ENCODE peak calls at places on chromosomes 4 and X, in four cellular contexts. T is type B pancreatic cell, F is IMR-90, H is ACHN. S is an unnamed sample.

GRCh38 chr4:42643685-42644084 is 13.2 kb downstream of the ATP8A1 start:
- DNase-seq in T (no peak), F (no peak), H (no peak), S (no peak)

GRCh38 chr4:78936989-78937388 is 2.2 kb downstream of the PAQR3 start:
- DNase-seq in T (no peak), F (no peak), H (no peak), S (no peak)

GRCh38 chr4:100841911-100842310 is 324.1 kb upstream of the EMCN start:
- DNase-seq in T (no peak), F (no peak), H (no peak), S (no peak)

GRCh38 chrX:57933321-57933720 is 23.1 kb upstream of the ZXDA start:
- DNase-seq in T (no peak), F (no peak), H (no peak), S (no peak)

GRCh38 chr4:64715741-64716140 is 306.5 kb upstream of the TECRL start:
- DNase-seq in T (no peak), F (no peak), H (no peak), S (no peak)

GRCh38 chr4:85905761-85906160 is 430.8 kb downstream of the ARHGAP24 start:
- DNase-seq in T (no peak), F (no peak), H (no peak), S (no peak)

GRCh38 chr4:8594097-8595038 is 1.8 kb downstream of the CPZ start:
- DNase-seq in T (no peak), F (peak), H (peak), S (no peak)

GRCh38 chrX:1464282-1465131 is 11.8 kb upstream of the ASMTL start:
- DNase-seq in T (peak), F (no peak), H (no peak), S (peak)

GRCh38 chrX:99271641-99272040 is 1138.4 kb downstream of the PCDH19 start:
- DNase-seq in T (no peak), F (no peak), H (no peak), S (peak)

GRCh38 chr4:81722229-81722900 is 250.7 kb upstream of the RASGEF1B start:
- DNase-seq in T (no peak), F (no peak), H (no peak), S (no peak)

GRCh38 chr4:83782591-83782990 is 246.7 kb downstream of the GPAT3 start:
- DNase-seq in T (no peak), F (no peak), H (no peak), S (no peak)

GRCh38 chr4:4870493-4871266 is 11.2 kb downstream of the MSX1 start:
- DNase-seq in T (no peak), F (no peak), H (no peak), S (no peak)

GRCh38 chr4:142336251-142336934 is 509.7 kb downstream of the INPP4B start:
- DNase-seq in T (no peak), F (no peak), H (no peak), S (no peak)

GRCh38 chr4:98314791-98315565 is 53.8 kb downstream of the RAP1GDS1 start:
- DNase-seq in T (no peak), F (peak), H (no peak), S (no peak)

GRCh38 chr4:108058685-108059440 is 69.2 kb downstream of the HADH start:
- DNase-seq in T (no peak), F (peak), H (no peak), S (no peak)

GRCh38 chr4:99863804-99864203 is 30.4 kb downstream of the LAMTOR3 start:
- DNase-seq in T (no peak), F (peak), H (no peak), S (no peak)

S was measured in H1.